ENCODE peak calls at places on chromosome 11, in six cellular contexts. N is adrenal gland, H is transverse colon, I is ovary, E is GM12878, L is A549. C is an unnamed sample.

GRCh38 chr11:115433376-115433775 is 70.8 kb downstream of the CADM1 start:
- DNase-seq in N (no peak), H (no peak), I (no peak), E (no peak), L (no peak), C (no peak)

GRCh38 chr11:45280449-45280848 is 5.7 kb downstream of the SYT13 start:
- DNase-seq in N (no peak), H (no peak), I (no peak), E (no peak), L (no peak), C (no peak)

GRCh38 chr11:64355078-64355940 is 3.7 kb upstream of the RPS6KA4 start:
- DNase-seq in N (peak; percentile 90), H (peak; percentile 66), I (peak; percentile 84), E (no peak), L (peak; percentile 96), C (peak; percentile 56)

GRCh38 chr11:77761481-77761880 is 59.0 kb downstream of the RSF1 start:
- DNase-seq in N (no peak), H (no peak), I (no peak), E (no peak), L (no peak), C (no peak)

GRCh38 chr11:97833412-97833811 is 1187.3 kb upstream of the CNTN5 start:
- DNase-seq in N (no peak), H (no peak), I (no peak), E (no peak), L (no peak), C (no peak)

GRCh38 chr11:122127020-122127419 is 11.0 kb upstream of the BLID start:
- DNase-seq in N (no peak), H (no peak), I (no peak), E (no peak), L (no peak), C (no peak)

GRCh38 chr11:131185915-131186314 is 184.5 kb upstream of the NTM start:
- DNase-seq in N (no peak), H (no peak), I (no peak), E (no peak), L (no peak), C (no peak)

GRCh38 chr11:118530683-118531596 is at the start of gene TMEM25:
- DNase-seq in N (peak; percentile 68), H (peak; percentile 71), I (peak; percentile 82), E (no peak), L (no peak), C (peak; percentile 93)

GRCh38 chr11:85472953-85473352 is 154.2 kb downstream of the DLG2 start:
- DNase-seq in N (no peak), H (no peak), I (no peak), E (no peak), L (no peak), C (no peak)

GRCh38 chr11:94504689-94505293 is 7.5 kb upstream of the C11orf97 start:
- DNase-seq in N (no peak), H (no peak), I (no peak), E (no peak), L (peak; percentile 17), C (no peak)

GRCh38 chr11:45669956-45670355 is 4.5 kb upstream of the CHST1 start:
- DNase-seq in N (no peak), H (no peak), I (no peak), E (no peak), L (no peak), C (no peak)

GRCh38 chr11:58900479-58901420 is 38.5 kb upstream of the GLYATL1 start:
- DNase-seq in N (peak; percentile 71), H (peak; percentile 82), I (no peak), E (peak; percentile 16), L (peak; percentile 47), C (peak; percentile 60)

GRCh38 chr11:17770048-17770652 is 35.6 kb downstream of the KCNC1 start:
- DNase-seq in N (peak; percentile 37), H (peak; percentile 87), I (no peak), E (no peak), L (peak; percentile 15), C (no peak)

GRCh38 chr11:16347928-16348685 is 8.2 kb downstream of the SOX6 start:
- DNase-seq in N (no peak), H (no peak), I (no peak), E (no peak), L (no peak), C (no peak)

GRCh38 chr11:111634981-111635705 is 32.9 kb downstream of the SIK2 start:
- DNase-seq in N (no peak), H (no peak), I (no peak), E (no peak), L (no peak), C (no peak)

GRCh38 chr11:87879118-87879517 is 296.1 kb downstream of the RAB38 start:
- DNase-seq in N (no peak), H (no peak), I (no peak), E (no peak), L (no peak), C (no peak)

GRCh38 chr11:33997473-33998347 is 53.8 kb upstream of the CAPRIN1 start:
- DNase-seq in N (no peak), H (no peak), I (no peak), E (no peak), L (no peak), C (no peak)

GRCh38 chr11:71447791-71448256 is 369 bp downstream of the DHCR7 start:
- DNase-seq in N (peak; percentile 56), H (peak; percentile 47), I (no peak), E (no peak), L (peak; percentile 33), C (no peak)

GRCh38 chr11:15651033-15651432 is 536.3 kb downstream of the INSC start:
- DNase-seq in N (no peak), H (no peak), I (peak; percentile 26), E (no peak), L (no peak), C (no peak)

GRCh38 chr11:57546869-57547518 is 9.6 kb downstream of the SMTNL1 start:
- DNase-seq in N (peak; percentile 62), H (no peak), I (no peak), E (no peak), L (peak; percentile 59), C (no peak)

GRCh38 chr11:36818410-36818809 is 220.4 kb upstream of the RAG2 start:
- DNase-seq in N (no peak), H (peak; percentile 8), I (no peak), E (no peak), L (no peak), C (no peak)

GRCh38 chr11:124762077-124762623 is at the start of gene ESAM:
- DNase-seq in N (no peak), H (peak; percentile 84), I (no peak), E (no peak), L (peak; percentile 31), C (peak; percentile 88)

GRCh38 chr11:45871638-45872037 is 13.8 kb upstream of the MAPK8IP1 start:
- DNase-seq in N (no peak), H (no peak), I (no peak), E (no peak), L (no peak), C (no peak)

GRCh38 chr11:99327527-99327926 is 306.8 kb downstream of the CNTN5 start:
- DNase-seq in N (no peak), H (no peak), I (no peak), E (no peak), L (no peak), C (no peak)

GRCh38 chr11:134647066-134647746 is 235.2 kb upstream of the B3GAT1 start:
- DNase-seq in N (no peak), H (no peak), I (no peak), E (no peak), L (no peak), C (no peak)

GRCh38 chr11:132114185-132114584 is 743.8 kb downstream of the NTM start:
- DNase-seq in N (peak; percentile 44), H (peak; percentile 18), I (no peak), E (no peak), L (no peak), C (no peak)

GRCh38 chr11:36389811-36390210 is 93.7 kb downstream of the PRR5L start:
- DNase-seq in N (no peak), H (no peak), I (no peak), E (no peak), L (no peak), C (no peak)

GRCh38 chr11:62553839-62554361 is 7.3 kb upstream of the AHNAK start:
- DNase-seq in N (no peak), H (peak; percentile 62), I (no peak), E (no peak), L (peak; percentile 92), C (no peak)

GRCh38 chr11:31783264-31783663 is 27.9 kb downstream of the PAX6 start:
- DNase-seq in N (no peak), H (no peak), I (no peak), E (no peak), L (no peak), C (no peak)

GRCh38 chr11:46948378-46949131 is 12.0 kb downstream of the CSTPP1 start:
- DNase-seq in N (no peak), H (peak; percentile 26), I (no peak), E (no peak), L (no peak), C (no peak)

GRCh38 chr11:101011881-101012280 is 117.7 kb downstream of the PGR start:
- DNase-seq in N (no peak), H (no peak), I (no peak), E (no peak), L (no peak), C (no peak)
- H3K4me3 ChIP-seq in N (no peak overlapping the region), H (no peak overlapping the region), I (no peak overlapping the region), E (no peak overlapping the region), L (no peak overlapping the region), C (no peak overlapping the region)

GRCh38 chr11:105051559-105051958 is 6.4 kb upstream of the CARD16 start:
- DNase-seq in N (no peak), H (no peak), I (no peak), E (no peak), L (no peak), C (no peak)
- TF ChIP-seq POLR2A in N (no peak), H (no peak), I (no peak), E (no peak), L (no peak), C (no peak)

GRCh38 chr11:2148253-2149000 is 9.2 kb upstream of the IGF2 start:
- DNase-seq in N (no peak), H (no peak), I (no peak), E (no peak), L (no peak), C (no peak)

GRCh38 chr11:2147391-2147790 is 8.2 kb upstream of the IGF2 start:
- DNase-seq in N (no peak), H (no peak), I (no peak), E (no peak), L (no peak), C (no peak)

GRCh38 chr11:2149471-2150205 is 10.4 kb upstream of the IGF2 start:
- DNase-seq in N (no peak), H (no peak), I (no peak), E (no peak), L (no peak), C (no peak)

GRCh38 chr11:2151500-2152257 is 9.3 kb downstream of the INS start:
- DNase-seq in N (peak; percentile 88), H (peak; percentile 85), I (peak; percentile 82), E (no peak), L (peak; percentile 90), C (peak; percentile 96)

GRCh38 chr11:2150206-2150847 is 10.7 kb downstream of the INS start:
- DNase-seq in N (no peak), H (no peak), I (no peak), E (no peak), L (peak; percentile 55), C (no peak)
- TF ChIP-seq CTCF in N (peak; percentile 19), H (no peak), I (no peak), E (peak; percentile 16), L (peak; percentile 75), C (no peak)

GRCh38 chr11:133318221-133318620 is 214.1 kb downstream of the OPCML start:
- DNase-seq in N (no peak), H (no peak), I (no peak), E (no peak), L (no peak), C (no peak)
- H3K4me3 ChIP-seq in N (no peak overlapping the region), H (no peak overlapping the region), I (no peak overlapping the region), E (no peak overlapping the region), L (no peak overlapping the region), C (no peak overlapping the region)

GRCh38 chr11:9575531-9576240 is 2.2 kb downstream of the WEE1 start:
- DNase-seq in N (no peak), H (no peak), I (no peak), E (no peak), L (no peak), C (no peak)
- TF ChIP-seq POLR2A in N (no peak), H (no peak), I (no peak), E (no peak), L (no peak), C (no peak)

C was measured in lower leg skin.